ENCODE peak calls at places on chromosomes 6 and 20, in seven cellular contexts. O is HCT116, Q is K562, P is HepG2, V is SK-N-SH, Y is H1, N is GM12878. M is an unnamed sample.

GRCh38 chr20:5621305-5621704 is 128.9 kb upstream of the SHLD1 start:
- DNase-seq in O (no peak), Q (no peak), P (no peak), V (peak; percentile 89), Y (no peak), N (no peak), M (peak; percentile 24)

GRCh38 chr6:30483677-30484279 is 5.5 kb upstream of the HLA-E start:
- DNase-seq in O (peak; percentile 54), Q (peak; percentile 83), P (peak; percentile 66), V (peak; percentile 57), Y (no peak), N (peak; percentile 37), M (no peak)

GRCh38 chr6:30541515-30542403 is 14.5 kb downstream of the GNL1 start:
- DNase-seq in O (peak; percentile 83), Q (peak; percentile 92), P (peak; percentile 76), V (peak; percentile 66), Y (peak; percentile 57), N (peak; percentile 62), M (peak; percentile 86)

GRCh38 chr6:49072146-49072545 is 390.9 kb downstream of the MMUT start:
- DNase-seq in O (no peak), Q (no peak), P (no peak), V (no peak), Y (no peak), N (no peak), M (no peak)

GRCh38 chr20:45042978-45043377 is 57.9 kb downstream of the KCNS1 start:
- DNase-seq in O (no peak), Q (no peak), P (no peak), V (no peak), Y (no peak), N (no peak), M (no peak)

GRCh38 chr6:28530777-28531176 is 5.1 kb downstream of the GPX5 start:
- DNase-seq in O (no peak), Q (no peak), P (no peak), V (no peak), Y (no peak), N (no peak), M (no peak)

GRCh38 chr6:132270745-132271414 is 130.4 kb downstream of the MOXD1 start:
- DNase-seq in O (no peak), Q (no peak), P (no peak), V (no peak), Y (no peak), N (no peak), M (no peak)

GRCh38 chr20:2114990-2115681 is 13.5 kb downstream of the STK35 start:
- DNase-seq in O (no peak), Q (no peak), P (no peak), V (no peak), Y (no peak), N (no peak), M (no peak)

GRCh38 chr20:50724851-50725721 is 6.3 kb upstream of the PARD6B start:
- DNase-seq in O (peak; percentile 91), Q (peak; percentile 91), P (peak; percentile 54), V (peak; percentile 47), Y (no peak), N (no peak), M (no peak)

GRCh38 chr6:36334832-36335459 is 1.7 kb downstream of the BNIP5 start:
- DNase-seq in O (no peak), Q (peak; percentile 26), P (peak; percentile 60), V (no peak), Y (no peak), N (no peak), M (peak; percentile 60)

GRCh38 chr6:80520195-80520594 is 413.7 kb downstream of the BCKDHB start:
- DNase-seq in O (no peak), Q (no peak), P (no peak), V (no peak), Y (no peak), N (no peak), M (no peak)

GRCh38 chr6:818191-818590 is 125.3 kb upstream of the EXOC2 start:
- DNase-seq in O (no peak), Q (no peak), P (no peak), V (no peak), Y (no peak), N (no peak), M (no peak)

GRCh38 chr6:89443658-89444057 is 10.7 kb downstream of the ANKRD6 start:
- DNase-seq in O (no peak), Q (no peak), P (no peak), V (peak; percentile 24), Y (no peak), N (no peak), M (no peak)

GRCh38 chr6:169289671-169290408 is 36.2 kb upstream of the THBS2 start:
- DNase-seq in O (no peak), Q (no peak), P (no peak), V (no peak), Y (no peak), N (no peak), M (no peak)

GRCh38 chr20:44979090-44979621 is 12.8 kb downstream of the STK4 start:
- DNase-seq in O (no peak), Q (peak; percentile 65), P (no peak), V (no peak), Y (no peak), N (peak; percentile 82), M (no peak)

GRCh38 chr6:11043961-11044711 is at the start of gene ELOVL2:
- DNase-seq in O (no peak), Q (peak; percentile 72), P (peak; percentile 59), V (peak; percentile 95), Y (no peak), N (no peak), M (peak; percentile 60)

GRCh38 chr20:2093200-2093781 is 8.3 kb upstream of the STK35 start:
- DNase-seq in O (peak; percentile 46), Q (peak; percentile 12), P (peak; percentile 50), V (peak; percentile 36), Y (no peak), N (no peak), M (no peak)

DNA sequence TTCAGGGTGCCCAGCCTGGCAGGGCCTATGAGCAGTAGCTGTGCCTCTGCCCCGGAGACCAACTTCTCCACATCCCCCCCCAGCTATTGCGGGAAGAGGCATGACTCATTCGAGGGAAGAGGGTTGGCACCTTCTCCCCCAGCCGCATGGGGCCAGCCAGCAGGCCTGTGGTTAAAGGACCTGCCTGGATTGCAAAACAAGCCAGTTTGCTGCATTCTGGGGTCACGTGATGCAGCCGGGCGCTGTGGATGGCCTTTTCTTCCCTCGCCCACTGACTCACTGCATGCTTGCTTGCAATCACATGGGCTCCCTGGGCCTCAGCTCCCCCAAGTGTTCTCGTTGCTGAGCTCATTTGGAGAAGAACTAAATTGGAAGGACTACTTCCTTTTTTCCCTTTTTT is 182.5 kb downstream of the MAFB start:
- DNase-seq in O (peak; percentile 78), Q (peak; percentile 35), P (peak; percentile 37), V (no peak), Y (no peak), N (no peak), M (no peak)
- TF ChIP-seq JUND in O (peak; percentile 78), Q (peak; percentile 40), P (no peak), V (peak; percentile 83), Y (no peak), N (no peak), M (no peak)

GRCh38 chr6:38391206-38391908 is 248.4 kb downstream of the BTBD9 start:
- DNase-seq in O (peak; percentile 13), Q (no peak), P (no peak), V (no peak), Y (no peak), N (no peak), M (no peak)

GRCh38 chr6:38389875-38390274 is 249.9 kb downstream of the BTBD9 start:
- DNase-seq in O (no peak), Q (no peak), P (no peak), V (no peak), Y (no peak), N (no peak), M (no peak)

GRCh38 chr6:38387461-38387860 is 252.3 kb downstream of the BTBD9 start:
- DNase-seq in O (no peak), Q (no peak), P (no peak), V (no peak), Y (no peak), N (no peak), M (no peak)

GRCh38 chr6:38391909-38392614 is 247.7 kb downstream of the BTBD9 start:
- DNase-seq in O (no peak), Q (no peak), P (no peak), V (no peak), Y (no peak), N (no peak), M (no peak)

DNA sequence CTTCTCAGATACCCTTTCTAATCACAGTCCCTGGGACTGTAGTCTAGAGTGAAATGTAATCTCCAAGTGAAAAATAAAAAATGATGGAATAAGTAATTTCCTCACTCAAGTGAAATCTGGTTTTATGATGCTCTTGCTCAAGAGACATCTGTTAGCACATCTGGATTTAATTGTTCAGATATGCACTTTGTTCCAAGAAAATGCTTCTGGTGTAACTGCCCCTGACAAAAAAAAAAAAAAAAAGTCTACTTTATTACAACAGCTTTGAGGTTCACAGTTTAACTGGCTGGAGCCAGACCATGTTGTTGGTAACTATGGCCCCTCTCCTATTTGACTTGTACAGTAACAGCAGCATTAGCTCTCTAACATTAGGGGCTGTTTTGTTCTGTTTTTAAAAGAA is 251.7 kb downstream of the BTBD9 start:
- DNase-seq in O (no peak), Q (no peak), P (no peak), V (peak; percentile 38), Y (no peak), N (no peak), M (no peak)
- TF ChIP-seq JUND in O (no peak), Q (no peak), P (no peak), V (no peak), Y (no peak), N (no peak), M (no peak)

GRCh38 chr20:61588356-61589054 is 336.4 kb downstream of the CDH4 start:
- DNase-seq in O (no peak), Q (no peak), P (no peak), V (no peak), Y (no peak), N (no peak), M (no peak)

GRCh38 chr20:61587036-61587435 is 335.0 kb downstream of the CDH4 start:
- DNase-seq in O (no peak), Q (no peak), P (no peak), V (no peak), Y (no peak), N (no peak), M (no peak)

GRCh38 chr20:61587910-61588309 is 335.8 kb downstream of the CDH4 start:
- DNase-seq in O (no peak), Q (no peak), P (no peak), V (no peak), Y (no peak), N (no peak), M (no peak)

GRCh38 chr20:61590236-61590635 is 338.2 kb downstream of the CDH4 start:
- DNase-seq in O (no peak), Q (no peak), P (no peak), V (no peak), Y (no peak), N (no peak), M (no peak)

DNA sequence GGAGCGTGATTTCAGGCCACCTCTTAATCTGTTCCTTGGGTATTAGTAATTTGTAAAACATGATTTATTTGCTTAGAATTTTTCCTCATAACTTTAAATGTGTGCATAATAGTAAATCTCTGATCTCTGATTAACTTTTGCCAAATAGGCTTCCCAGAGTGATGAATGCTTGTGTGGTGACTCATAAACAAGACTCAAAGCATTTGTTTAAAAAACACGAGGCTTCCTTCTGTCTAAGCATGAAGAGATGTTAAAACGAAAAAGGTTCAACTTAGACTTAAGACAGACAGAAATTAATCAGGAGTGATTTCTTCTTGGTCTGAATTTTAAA is 337.0 kb downstream of the CDH4 start:
- DNase-seq in O (no peak), Q (no peak), P (no peak), V (no peak), Y (no peak), N (no peak), M (no peak)
- TF ChIP-seq JUND in O (no peak), Q (no peak), P (no peak), V (no peak), Y (no peak), N (no peak), M (no peak)

GRCh38 chr6:143405381-143406154 is 44.9 kb downstream of the ADAT2 start:
- DNase-seq in O (no peak), Q (no peak), P (no peak), V (no peak), Y (no peak), N (no peak), M (no peak)
- TF ChIP-seq JUND in O (no peak), Q (no peak), P (no peak), V (no peak), Y (no peak), N (no peak), M (no peak)

M was measured in T47D.